ENCODE peak calls at places on chromosome 22, in seven cellular contexts. W, Q, G, Y, T, V and R are unnamed samples.

GRCh38 chr22:50146440-50147228 is 23.9 kb upstream of the PANX2 start:
- DNase-seq in W (peak; percentile 48), Q (no peak), G (peak; percentile 70), Y (peak; percentile 55), T (peak; percentile 71), V (peak; percentile 90), R (no peak)

GRCh38 chr22:47997052-47997568 is 1234.7 kb downstream of the TBC1D22A start:
- DNase-seq in W (no peak), Q (no peak), G (no peak), Y (no peak), T (no peak), V (no peak), R (no peak)

GRCh38 chr22:32205974-32206773 is 1.3 kb upstream of the RFPL2 start:
- DNase-seq in W (no peak), Q (peak; percentile 38), G (peak; percentile 69), Y (no peak), T (no peak), V (no peak), R (no peak)

GRCh38 chr22:20656516-20656901 is 117.4 kb upstream of the SERPIND1 start:
- DNase-seq in W (no peak), Q (no peak), G (no peak), Y (no peak), T (no peak), V (no peak), R (no peak)

GRCh38 chr22:26095271-26095956 is 73.8 kb upstream of the SEZ6L start:
- DNase-seq in W (no peak), Q (no peak), G (no peak), Y (no peak), T (no peak), V (no peak), R (no peak)

GRCh38 chr22:24925586-24926427 is 20.7 kb downstream of the LHFPL7 start:
- DNase-seq in W (no peak), Q (no peak), G (no peak), Y (no peak), T (no peak), V (no peak), R (no peak)

GRCh38 chr22:44661659-44662569 is 40.1 kb upstream of the PRR5 start:
- DNase-seq in W (peak; percentile 22), Q (no peak), G (no peak), Y (no peak), T (no peak), V (no peak), R (no peak)

GRCh38 chr22:25777870-25778269 is 35.9 kb downstream of the MYO18B start:
- DNase-seq in W (no peak), Q (peak; percentile 17), G (peak; percentile 69), Y (peak; percentile 62), T (peak; percentile 45), V (peak; percentile 71), R (no peak)

GRCh38 chr22:20499769-20500168 is 4.2 kb upstream of the KLHL22 start:
- DNase-seq in W (no peak), Q (no peak), G (no peak), Y (no peak), T (no peak), V (no peak), R (no peak)

GRCh38 chr22:41201146-41201545 is 4.0 kb upstream of the L3MBTL2 start:
- DNase-seq in W (no peak), Q (no peak), G (no peak), Y (no peak), T (no peak), V (no peak), R (no peak)

GRCh38 chr22:40036591-40037225 is 42.0 kb downstream of the FAM83F start:
- DNase-seq in W (peak; percentile 63), Q (peak; percentile 74), G (peak; percentile 83), Y (peak; percentile 82), T (peak; percentile 83), V (peak; percentile 83), R (peak; percentile 28)

GRCh38 chr22:47965896-47966295 is 1203.4 kb downstream of the TBC1D22A start:
- DNase-seq in W (no peak), Q (no peak), G (no peak), Y (no peak), T (no peak), V (no peak), R (no peak)

GRCh38 chr22:45962756-45963155 is 14.2 kb downstream of the WNT7B start:
- DNase-seq in W (no peak), Q (no peak), G (peak; percentile 44), Y (no peak), T (no peak), V (no peak), R (no peak)

GRCh38 chr22:47337161-47337621 is 574.7 kb downstream of the TBC1D22A start:
- DNase-seq in W (no peak), Q (no peak), G (peak; percentile 91), Y (no peak), T (peak; percentile 86), V (peak; percentile 60), R (no peak)